ENCODE peak calls at places on chromosome 1, in ten cellular contexts. N is left ventricle myocardium inferior, Z is aorta, X is heart left ventricle, E is Caco-2, O is uterus, M is heart right ventricle, U is osteoblast, T is A549, S is transverse colon. Q is an unnamed sample.

GRCh38 chr1:167401260-167401873 is 117.0 kb downstream of the CD247 start:
- DNase-seq in N (no peak), Z (peak; percentile 51), X (peak; percentile 32), E (peak; percentile 68), O (no peak), M (peak; percentile 27), U (peak; percentile 19), T (peak; percentile 51), S (peak; percentile 71), Q (peak; percentile 53)

GRCh38 chr1:63812071-63812700 is 38.4 kb downstream of the ROR1 start:
- DNase-seq in N (no peak), Z (no peak), X (no peak), E (no peak), O (no peak), M (no peak), U (no peak), T (no peak), S (no peak), Q (no peak)

GRCh38 chr1:47187226-47187925 is 2.5 kb downstream of the PDZK1IP1 start:
- DNase-seq in N (no peak), Z (no peak), X (no peak), E (peak; percentile 80), O (no peak), M (no peak), U (peak; percentile 70), T (no peak), S (no peak), Q (no peak)

GRCh38 chr1:216005916-216006315 is 417.3 kb downstream of the USH2A start:
- DNase-seq in N (no peak), Z (no peak), X (no peak), E (no peak), O (no peak), M (no peak), U (no peak), T (no peak), S (no peak), Q (no peak)

GRCh38 chr1:87572891-87573290 is 244.2 kb downstream of the LMO4 start:
- DNase-seq in N (no peak), Z (no peak), X (no peak), E (no peak), O (no peak), M (no peak), U (no peak), T (no peak), S (no peak), Q (no peak)

GRCh38 chr1:240765732-240766363 is 153.9 kb upstream of the GREM2 start:
- DNase-seq in N (no peak), Z (no peak), X (no peak), E (peak; percentile 55), O (no peak), M (no peak), U (peak; percentile 79), T (peak; percentile 10), S (no peak), Q (no peak)

GRCh38 chr1:169392406-169392805 is 24.4 kb downstream of the BLZF1 start:
- DNase-seq in N (no peak), Z (no peak), X (no peak), E (no peak), O (no peak), M (no peak), U (peak; percentile 1), T (no peak), S (no peak), Q (no peak)

GRCh38 chr1:231091853-231092301 is 51.8 kb upstream of the FAM89A start:
- DNase-seq in N (no peak), Z (no peak), X (no peak), E (peak; percentile 45), O (no peak), M (no peak), U (peak; percentile 73), T (peak; percentile 44), S (peak; percentile 48), Q (no peak)

GRCh38 chr1:150233359-150234308 is 2.3 kb downstream of the ANP32E start:
- DNase-seq in N (no peak), Z (no peak), X (no peak), E (no peak), O (peak; percentile 40), M (no peak), U (peak; percentile 61), T (no peak), S (no peak), Q (no peak)

GRCh38 chr1:204151562-204152309 is at the start of gene ETNK2:
- DNase-seq in N (peak; percentile 51), Z (peak; percentile 78), X (peak; percentile 68), E (peak; percentile 76), O (peak; percentile 80), M (peak; percentile 67), U (peak; percentile 94), T (peak; percentile 83), S (peak; percentile 57), Q (peak; percentile 66)

GRCh38 chr1:230836801-230837200 is 31.5 kb downstream of the C1orf198 start:
- DNase-seq in N (no peak), Z (no peak), X (no peak), E (no peak), O (no peak), M (no peak), U (no peak), T (no peak), S (no peak), Q (no peak)

GRCh38 chr1:176102243-176102642 is 104.8 kb downstream of the COP1 start:
- DNase-seq in N (no peak), Z (no peak), X (no peak), E (no peak), O (no peak), M (no peak), U (peak; percentile 6), T (no peak), S (no peak), Q (no peak)

GRCh38 chr1:71351438-71351837 is 270.6 kb upstream of the ZRANB2 start:
- DNase-seq in N (no peak), Z (no peak), X (no peak), E (no peak), O (no peak), M (no peak), U (peak; percentile 56), T (no peak), S (no peak), Q (no peak)

GRCh38 chr1:176046926-176047325 is 160.2 kb downstream of the COP1 start:
- DNase-seq in N (no peak), Z (no peak), X (no peak), E (no peak), O (no peak), M (no peak), U (no peak), T (no peak), S (no peak), Q (no peak)

GRCh38 chr1:78840447-78841251 is 165.9 kb downstream of the ADGRL4 start:
- DNase-seq in N (no peak), Z (no peak), X (no peak), E (no peak), O (no peak), M (peak; percentile 3), U (peak; percentile 71), T (no peak), S (no peak), Q (no peak)

DNA sequence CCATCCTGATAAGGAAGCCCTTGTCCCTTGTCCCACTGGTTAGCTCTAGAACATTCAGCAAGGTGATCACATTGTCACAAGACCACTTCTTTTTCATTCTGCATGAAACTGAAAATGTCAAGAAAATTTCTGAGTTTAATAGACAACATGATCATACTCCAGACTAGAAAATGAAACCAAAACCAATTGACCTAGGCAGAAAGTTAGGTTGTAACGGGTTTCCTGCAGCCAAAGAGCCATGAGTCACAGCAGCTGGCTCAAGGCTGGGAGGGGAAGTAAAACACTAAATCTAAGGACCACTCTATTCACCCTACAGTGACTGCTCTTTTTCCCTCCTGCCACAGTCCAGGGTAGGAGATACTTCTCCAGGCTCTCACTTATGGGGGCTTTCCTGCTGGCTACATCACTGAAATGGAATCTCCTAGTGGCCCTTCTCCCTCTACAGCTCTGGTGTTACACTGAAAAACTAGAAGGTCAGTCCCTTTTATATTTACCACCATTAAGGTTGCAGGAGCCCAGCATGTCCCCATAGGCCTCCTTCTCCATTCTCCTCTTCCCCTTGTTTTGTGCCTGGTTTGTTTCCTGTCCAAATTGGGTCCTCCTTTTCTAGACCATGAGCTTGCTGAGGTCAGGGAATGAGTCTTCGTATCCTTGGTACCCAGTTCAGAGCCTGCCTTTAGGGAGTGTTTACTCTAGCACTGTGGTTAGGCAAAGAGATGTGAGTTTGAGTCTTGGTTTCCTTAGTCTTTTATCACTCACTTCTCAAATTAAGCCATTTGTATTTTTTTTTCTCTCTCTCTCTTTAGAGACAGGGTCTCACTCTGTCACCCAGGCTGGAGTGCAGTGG is 236.5 kb upstream of the JUN start:
- DNase-seq in N (peak; percentile 30), Z (peak; percentile 85), X (peak; percentile 64), E (no peak), O (peak; percentile 72), M (peak; percentile 63), U (peak; percentile 83), T (no peak), S (peak; percentile 68), Q (peak; percentile 66)
- H3K4me3 ChIP-seq in N (peak overlapping the region; percentile 50), Z (peak overlapping the region; percentile 58), X (peak overlapping the region; percentile 16), E (no peak overlapping the region), O (peak overlapping the region; percentile 17), M (peak overlapping the region; percentile 29), U (peak overlapping the region; percentile 60), T (no peak overlapping the region), S (no peak overlapping the region), Q (no peak overlapping the region)

DNA sequence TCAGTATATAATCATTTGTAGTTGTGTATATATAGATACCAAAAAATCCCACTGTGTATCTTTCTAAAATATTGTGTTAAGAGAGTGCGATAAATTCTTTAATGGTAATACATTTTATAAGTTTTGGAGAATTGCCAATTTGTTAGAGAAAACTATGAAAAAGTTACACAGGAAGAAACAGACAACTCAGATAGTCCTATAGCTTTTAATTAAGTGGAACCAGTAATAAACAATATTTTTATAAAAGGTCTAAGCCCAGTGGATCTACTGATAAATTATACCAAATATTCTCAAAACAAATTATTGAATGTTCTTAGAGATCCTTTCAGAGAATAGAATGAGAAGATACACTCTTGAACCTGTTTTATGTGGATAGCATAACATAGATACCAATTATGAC is 50.6 kb downstream of the OBSCN start:
- DNase-seq in N (no peak), Z (no peak), X (no peak), E (no peak), O (no peak), M (no peak), U (no peak), T (no peak), S (no peak), Q (no peak)
- H3K9me3 ChIP-seq in N (peaks cover 21% of the 10 kb centered on the region), Z (peaks cover 8% of the 10 kb centered on the region), X (no peaks in the 10 kb centered on the region), E (peaks cover 5% of the 10 kb centered on the region), O (peaks cover 7% of the 10 kb centered on the region), M (peaks cover 25% of the 10 kb centered on the region), U (no peaks in the 10 kb centered on the region), T (peaks cover 20% of the 10 kb centered on the region), S (peaks cover 4% of the 10 kb centered on the region), Q (no peaks in the 10 kb centered on the region)

GRCh38 chr1:170663011-170663410 is 920 bp upstream of the PRRX1 start:
- DNase-seq in N (no peak), Z (no peak), X (no peak), E (no peak), O (no peak), M (no peak), U (no peak), T (no peak), S (no peak), Q (no peak)
- H3K4me3 ChIP-seq in N (peak overlapping the region; percentile 82), Z (peak overlapping the region; percentile 90), X (peak overlapping the region; percentile 65), E (no peak overlapping the region), O (peak overlapping the region; percentile 68), M (peak overlapping the region; percentile 70), U (peak overlapping the region; percentile 100), T (peak overlapping the region; percentile 14), S (no peak overlapping the region), Q (no peak overlapping the region)

DNA sequence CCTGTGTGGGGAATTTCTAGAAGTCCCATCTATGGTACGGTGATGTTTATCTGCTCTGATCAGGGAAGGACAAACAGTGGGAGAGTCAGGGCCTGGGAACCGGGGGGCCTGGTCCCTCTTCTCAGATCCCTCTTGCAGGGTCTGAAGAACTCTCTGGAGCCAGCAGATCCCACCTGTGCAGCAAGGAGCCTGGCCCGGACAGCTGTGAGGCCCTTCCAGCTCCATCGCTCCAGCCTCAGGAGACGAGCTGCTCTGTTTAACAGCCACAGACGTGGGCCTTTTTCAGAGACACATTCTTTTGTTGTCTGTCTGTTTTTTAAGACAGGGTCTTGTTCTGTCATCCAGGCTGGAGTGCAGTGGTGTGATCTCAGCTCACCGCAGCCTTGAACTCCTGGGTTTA is 14.5 kb downstream of the C1orf174 start:
- DNase-seq in N (no peak), Z (peak; percentile 6), X (no peak), E (no peak), O (no peak), M (no peak), U (peak; percentile 13), T (no peak), S (no peak), Q (peak; percentile 57)
- H3K9me3 ChIP-seq in N (no peaks in the 10 kb centered on the region), Z (no peaks in the 10 kb centered on the region), X (no peaks in the 10 kb centered on the region), E (no peaks in the 10 kb centered on the region), O (no peaks in the 10 kb centered on the region), M (no peaks in the 10 kb centered on the region), U (no peaks in the 10 kb centered on the region), T (no peaks in the 10 kb centered on the region), S (no peaks in the 10 kb centered on the region), Q (no peaks in the 10 kb centered on the region)

Q was measured in left lung.